ENCODE peak calls at places on chromosomes 2 and 18, in seven cellular contexts. E is astrocyte of the spinal cord, D is Peyer's patch, U is suprapubic skin, A is GM06990, J is esophagus squamous epithelium, C is tibial artery. T is an unnamed sample.

GRCh38 chr18:8084160-8084559 is 517.0 kb downstream of the PTPRM start:
- DNase-seq in E (peak), D (no peak), U (no peak), A (no peak), J (no peak), C (no peak), T (no peak)

GRCh38 chr2:65031341-65032015 is 24.7 kb upstream of the CEP68 start:
- DNase-seq in E (no peak), D (peak), U (no peak), A (peak), J (no peak), C (no peak), T (no peak)

GRCh38 chr18:75208836-75209128 is 157 bp downstream of the PTGR3 start:
- DNase-seq in E (no peak), D (peak), U (peak), A (no peak), J (no peak), C (no peak), T (no peak)

GRCh38 chr2:134943540-134943939 is 24.9 kb downstream of the CCNT2 start:
- DNase-seq in E (no peak), D (no peak), U (no peak), A (peak), J (no peak), C (no peak), T (no peak)

GRCh38 chr18:26405190-26405781 is 143.1 kb downstream of the KCTD1 start:
- DNase-seq in E (peak), D (no peak), U (no peak), A (no peak), J (no peak), C (no peak), T (no peak)

GRCh38 chr2:69104281-69104680 is 91.3 kb downstream of the ANTXR1 start:
- DNase-seq in E (no peak), D (peak), U (peak), A (no peak), J (no peak), C (no peak), T (no peak)

GRCh38 chr2:25955036-25955435 is 27.3 kb downstream of the KIF3C start:
- DNase-seq in E (no peak), D (no peak), U (no peak), A (no peak), J (no peak), C (no peak), T (no peak)

GRCh38 chr2:65382776-65383357 is 49.5 kb downstream of the SPRED2 start:
- DNase-seq in E (peak), D (peak), U (peak), A (peak), J (peak), C (peak), T (peak)

GRCh38 chr2:9950521-9951271 is 797 bp upstream of the GRHL1 start:
- DNase-seq in E (no peak), D (peak), U (peak), A (peak), J (no peak), C (no peak), T (no peak)

GRCh38 chr2:176098366-176099158 is 1.0 kb upstream of the HOXD12 start:
- DNase-seq in E (no peak), D (peak), U (peak), A (no peak), J (no peak), C (no peak), T (peak)

DNA sequence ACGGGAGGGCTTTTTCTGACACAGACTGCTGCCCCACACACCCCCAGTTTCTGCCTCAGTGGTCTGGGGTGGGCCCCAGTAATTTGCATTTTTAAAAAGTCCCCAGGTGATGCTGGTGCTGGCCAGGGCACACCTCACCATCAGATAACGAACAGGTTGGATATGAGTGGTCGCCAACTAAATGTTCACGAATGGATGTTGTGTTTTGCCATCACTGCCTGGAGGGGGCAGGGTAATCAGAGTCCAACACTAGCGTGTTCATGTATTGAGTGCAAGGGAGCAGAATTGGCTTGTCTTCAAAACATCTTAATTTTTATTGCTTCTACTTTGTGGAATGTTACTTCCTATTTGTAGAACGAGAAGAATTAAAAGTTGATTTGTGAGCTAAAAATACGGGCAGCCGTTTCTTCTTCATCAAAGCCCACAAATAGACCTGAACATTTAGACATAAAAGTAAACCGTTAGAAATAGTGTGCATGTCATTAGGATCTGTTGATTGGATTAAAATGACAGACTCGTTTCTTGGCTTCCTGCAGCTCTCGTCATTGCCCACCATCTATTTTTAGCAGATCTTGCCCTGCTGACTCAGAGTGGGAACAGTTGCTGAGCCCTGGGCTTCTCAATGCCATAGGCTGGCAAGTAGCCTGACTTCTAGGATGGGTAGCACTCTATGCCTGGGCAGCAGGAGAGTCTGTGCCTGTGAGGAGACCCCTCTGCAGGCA is 45.2 kb downstream of the NCK2 start:
- DNase-seq in E (peak), D (peak), U (no peak), A (peak), J (no peak), C (peak), T (no peak)
- TF ChIP-seq CTCF in E (no peak), D (no peak), U (no peak), A (peak), J (no peak), C (no peak), T (no peak)

GRCh38 chr2:237799060-237799428 is 465 bp downstream of the RBM44 start:
- DNase-seq in E (no peak), D (no peak), U (no peak), A (no peak), J (no peak), C (no peak), T (no peak)

GRCh38 chr2:237791977-237792727 is 6.4 kb upstream of the RBM44 start:
- DNase-seq in E (no peak), D (no peak), U (no peak), A (no peak), J (no peak), C (no peak), T (no peak)

GRCh38 chr2:237798236-237799059 is at the start of gene RBM44:
- DNase-seq in E (no peak), D (no peak), U (no peak), A (no peak), J (no peak), C (no peak), T (no peak)

GRCh38 chr2:237801466-237801865 is 2.9 kb downstream of the RBM44 start:
- DNase-seq in E (no peak), D (no peak), U (no peak), A (no peak), J (no peak), C (no peak), T (no peak)

DNA sequence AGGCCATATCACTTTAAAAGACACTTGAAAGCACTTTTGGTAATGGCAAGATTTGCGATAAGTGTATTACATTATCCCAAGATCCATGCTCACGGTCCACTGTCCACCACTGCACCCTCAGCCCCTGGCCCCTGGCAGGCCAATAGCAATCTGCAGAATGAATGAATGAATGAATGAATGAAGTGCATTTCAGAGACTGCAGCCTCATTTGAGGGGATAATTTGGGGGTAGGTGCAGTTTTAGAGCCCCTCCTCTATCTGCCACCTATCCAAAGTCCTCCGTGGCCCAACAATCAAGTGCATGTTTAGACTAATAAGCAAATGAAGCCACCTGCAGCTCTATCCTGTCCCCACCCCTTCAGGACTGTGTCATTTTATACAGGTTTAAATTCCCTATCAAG is 1.3 kb upstream of the RBM44 start:
- DNase-seq in E (no peak), D (no peak), U (no peak), A (no peak), J (no peak), C (no peak), T (no peak)
- TF ChIP-seq CTCF in E (no peak), D (no peak), U (no peak), A (no peak), J (no peak), C (no peak), T (no peak)

DNA sequence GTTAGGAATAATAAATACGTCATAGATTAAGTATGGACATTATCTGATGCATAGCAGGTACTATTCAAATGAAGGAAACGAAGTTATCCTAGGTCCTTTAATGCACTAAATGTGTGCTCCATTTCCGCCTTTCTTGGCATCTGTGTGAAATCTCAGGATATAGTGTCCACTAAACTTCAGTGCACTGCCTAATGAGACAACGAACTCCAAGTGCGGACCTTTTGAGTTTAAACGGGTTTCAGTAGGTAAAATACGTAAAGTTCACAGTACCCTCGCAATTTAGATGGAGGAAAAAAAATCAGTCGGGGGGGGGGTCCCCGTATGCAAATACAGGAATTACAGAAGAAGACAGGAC is 764 bp upstream of the REL start:
- DNase-seq in E (no peak), D (no peak), U (no peak), A (no peak), J (no peak), C (no peak), T (no peak)
- TF ChIP-seq CTCF in E (no peak), D (no peak), U (no peak), A (no peak), J (no peak), C (no peak), T (no peak)

DNA sequence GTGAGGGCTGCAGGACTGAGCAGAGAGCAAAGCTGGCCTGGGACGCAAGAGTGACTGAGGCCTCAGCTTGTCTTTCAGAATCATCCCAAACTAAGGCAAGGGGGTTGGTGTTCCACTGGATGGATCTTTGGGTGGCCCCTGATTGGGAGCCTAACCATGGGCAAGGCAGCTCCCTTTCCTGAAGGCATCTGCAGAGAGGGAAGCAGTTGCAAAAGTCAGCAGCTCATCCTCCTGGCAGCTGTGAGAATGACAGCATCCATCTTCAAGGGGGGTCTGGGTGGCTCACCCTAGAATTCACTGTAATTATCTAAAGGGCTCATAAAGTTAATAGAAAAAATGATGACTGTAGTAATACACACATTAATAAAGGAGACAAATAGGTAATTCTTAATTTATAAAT is 46.5 kb upstream of the RAB31 start:
- DNase-seq in E (no peak), D (no peak), U (no peak), A (no peak), J (no peak), C (no peak), T (peak)
- TF ChIP-seq CTCF in E (peak), D (no peak), U (no peak), A (peak), J (peak), C (no peak), T (peak)

T was measured in osteocyte.